ENCODE peak calls at places on chromosome 6, in five cellular contexts. W is stomach, D is breast epithelium, V is Panc1, R is HCT116. B is an unnamed sample.

GRCh38 chr6:166286831-166287271 is 21.3 kb downstream of the PRR18 start:
- DNase-seq in R (no peak), V (no peak), W (no peak), D (no peak), B (peak; percentile 73)

GRCh38 chr6:41306187-41306854 is 19.8 kb upstream of the TREM1 start:
- DNase-seq in V (peak; percentile 42), R (peak; percentile 58), D (no peak), W (peak; percentile 53), B (no peak)

GRCh38 chr6:106883808-106884262 is 90.7 kb downstream of the CD24 start:
- DNase-seq in D (no peak), R (no peak), V (no peak), W (no peak), B (no peak)

GRCh38 chr6:46734867-46735719 is at the start of gene PLA2G7:
- DNase-seq in D (no peak), R (no peak), W (no peak), V (no peak), B (peak; percentile 79)

GRCh38 chr6:7243188-7243942 is 69.6 kb downstream of the SSR1 start:
- DNase-seq in W (no peak), D (no peak), R (peak; percentile 47), V (peak; percentile 38), B (no peak)

GRCh38 chr6:42454428-42454791 is 2.7 kb upstream of the TRERF1 start:
- DNase-seq in R (no peak), W (peak; percentile 69), V (no peak), D (no peak), B (no peak)

GRCh38 chr6:16477367-16478149 is 239.2 kb downstream of the GMPR start:
- DNase-seq in W (no peak), D (no peak), R (no peak), V (no peak), B (no peak)

GRCh38 chr6:100704941-100705340 is 176.2 kb downstream of the ASCC3 start:
- DNase-seq in D (no peak), W (no peak), R (no peak), V (no peak), B (no peak)

GRCh38 chr6:108123946-108124345 is 41.9 kb upstream of the NR2E1 start:
- DNase-seq in V (no peak), D (no peak), R (no peak), W (no peak), B (no peak)

GRCh38 chr6:42788671-42789070 is 6.8 kb downstream of the BICRAL start:
- DNase-seq in W (no peak), V (no peak), R (no peak), D (no peak), B (no peak)

GRCh38 chr6:105372142-105372861 is 30.6 kb downstream of the PREP start:
- DNase-seq in V (no peak), R (no peak), W (no peak), D (no peak), B (no peak)
- H3K36me3 ChIP-seq in V (peaks cover 23% of the 10 kb centered on the region), R (peaks cover 7% of the 10 kb centered on the region), W (peaks cover 71% of the 10 kb centered on the region), D (no peaks in the 10 kb centered on the region), B (peaks cover 99% of the 10 kb centered on the region)

GRCh38 chr6:138572200-138572875 is 73.0 kb upstream of the NHSL1 start:
- DNase-seq in R (no peak), W (peak; percentile 89), V (no peak), D (peak; percentile 83), B (no peak)
- TF ChIP-seq POLR2AphosphoS5 in R (no peak), W (no peak), V (no peak), D (no peak), B (no peak)

GRCh38 chr6:14877758-14878157 is 368.1 kb upstream of the JARID2 start:
- DNase-seq in D (no peak), W (no peak), V (no peak), R (no peak), B (no peak)

GRCh38 chr6:14881399-14881798 is 364.5 kb upstream of the JARID2 start:
- DNase-seq in D (no peak), R (no peak), W (no peak), V (no peak), B (no peak)

GRCh38 chr6:14882394-14883073 is 363.3 kb upstream of the JARID2 start:
- DNase-seq in V (no peak), D (no peak), R (no peak), W (no peak), B (no peak)

GRCh38 chr6:14880052-14880451 is 365.8 kb upstream of the JARID2 start:
- DNase-seq in W (no peak), V (no peak), D (no peak), R (no peak), B (no peak)

GRCh38 chr6:14880717-14881116 is 365.2 kb upstream of the JARID2 start:
- DNase-seq in W (no peak), R (no peak), D (no peak), V (no peak), B (no peak)
- H3K4me1 ChIP-seq in W (peaks cover 12% of the 10 kb centered on the region), R (no peaks in the 10 kb centered on the region), D (no peaks in the 10 kb centered on the region), V (no peaks in the 10 kb centered on the region), B (peaks cover 58% of the 10 kb centered on the region)

DNA sequence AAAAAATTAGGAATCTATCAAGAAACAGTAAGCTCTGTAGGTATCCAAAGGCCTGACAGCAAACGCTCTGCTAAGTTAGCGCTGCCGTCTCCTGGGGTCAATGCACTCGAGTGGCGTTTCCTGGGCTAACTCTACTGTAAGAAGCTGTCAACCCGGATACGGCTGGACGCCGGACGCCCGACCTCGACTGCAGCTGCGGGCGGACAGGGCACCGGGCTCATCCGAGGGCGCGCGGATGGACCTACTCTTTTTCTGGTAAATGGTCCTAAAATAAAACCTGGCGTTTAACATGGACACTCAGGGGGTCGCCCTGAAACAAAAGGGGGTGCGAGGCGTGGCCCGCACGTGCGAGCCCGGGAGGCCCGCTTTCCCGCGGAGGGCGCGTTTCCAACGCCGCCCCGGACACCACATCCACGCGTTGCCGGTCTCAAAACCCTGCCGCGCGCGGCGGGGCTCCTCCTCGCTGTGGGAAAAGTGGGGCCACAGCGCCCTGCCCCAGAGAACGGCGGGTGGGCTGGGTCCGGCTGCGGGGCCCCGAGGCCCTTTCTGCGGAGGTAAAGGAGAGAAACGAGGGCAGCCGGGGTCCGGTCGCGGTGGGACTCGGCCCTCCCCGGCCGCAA is 535 bp downstream of the TCP1 start:
- DNase-seq in V (no peak), D (no peak), R (no peak), W (peak; percentile 59), B (peak; percentile 91)
- H3K36me3 ChIP-seq in V (peaks cover 54% of the 10 kb centered on the region), D (no peaks in the 10 kb centered on the region), R (peaks cover 32% of the 10 kb centered on the region), W (peaks cover 56% of the 10 kb centered on the region), B (peaks cover 37% of the 10 kb centered on the region)

GRCh38 chr6:170074907-170075306 is 216.0 kb downstream of the DLL1 start:
- DNase-seq in V (no peak), R (no peak), D (peak; percentile 44), W (peak; percentile 24), B (peak; percentile 63)
- TF ChIP-seq POLR2AphosphoS5 in V (no peak), R (no peak), D (no peak), W (no peak), B (no peak)

GRCh38 chr6:111600588-111601440 is 4.9 kb downstream of the TRAF3IP2 start:
- DNase-seq in D (no peak), V (no peak), R (no peak), W (no peak), B (no peak)
- H3K4me1 ChIP-seq in D (peaks cover 25% of the 10 kb centered on the region), V (peaks cover 69% of the 10 kb centered on the region), R (peaks cover 11% of the 10 kb centered on the region), W (peaks cover 78% of the 10 kb centered on the region), B (peaks cover 15% of the 10 kb centered on the region)

B was measured in spleen.